ENCODE peak calls at places on chromosomes 13 and 19, in eight cellular contexts. H, G, R, Y, O, Q, F and X are unnamed samples.

GRCh38 chr13:111519041-111519440 is 198.6 kb downstream of the TEX29 start:
- DNase-seq in H (no peak), G (no peak), R (no peak), Y (no peak), O (no peak), Q (no peak), F (no peak), X (no peak)

GRCh38 chr19:43784251-43784980 is 3.6 kb upstream of the KCNN4 start:
- DNase-seq in H (no peak), G (peak), R (peak), Y (no peak), O (no peak), Q (peak), F (no peak), X (no peak)

GRCh38 chr19:29446331-29446730 is 79.5 kb upstream of the VSTM2B start:
- DNase-seq in H (no peak), G (no peak), R (no peak), Y (no peak), O (no peak), Q (no peak), F (no peak), X (no peak)

GRCh38 chr19:3509566-3509989 is 3.5 kb downstream of the FZR1 start:
- DNase-seq in H (no peak), G (no peak), R (peak), Y (no peak), O (no peak), Q (peak), F (no peak), X (no peak)

GRCh38 chr19:11662278-11662677 is 65.0 kb downstream of the ZNF627 start:
- DNase-seq in H (no peak), G (no peak), R (no peak), Y (peak), O (no peak), Q (no peak), F (no peak), X (no peak)

GRCh38 chr13:40082644-40083043 is 427.2 kb downstream of the COG6 start:
- DNase-seq in H (no peak), G (no peak), R (peak), Y (no peak), O (no peak), Q (peak), F (no peak), X (no peak)

GRCh38 chr13:30480292-30480947 is 14.7 kb upstream of the HMGB1 start:
- DNase-seq in H (no peak), G (peak), R (no peak), Y (no peak), O (no peak), Q (no peak), F (no peak), X (no peak)

GRCh38 chr13:51785592-51786424 is 18.2 kb downstream of the DHRS12 start:
- DNase-seq in H (peak), G (peak), R (no peak), Y (no peak), O (peak), Q (peak), F (peak), X (peak)

GRCh38 chr13:25980255-25980654 is 71.6 kb downstream of the SHISA2 start:
- DNase-seq in H (no peak), G (no peak), R (no peak), Y (no peak), O (peak), Q (peak), F (no peak), X (no peak)

GRCh38 chr19:32197896-32198882 is 147.2 kb upstream of the ZNF507 start:
- DNase-seq in H (no peak), G (no peak), R (no peak), Y (no peak), O (no peak), Q (no peak), F (no peak), X (no peak)

GRCh38 chr13:58630794-58631193 is 999.2 kb downstream of the PCDH17 start:
- DNase-seq in H (no peak), G (no peak), R (no peak), Y (no peak), O (no peak), Q (no peak), F (no peak), X (no peak)

GRCh38 chr19:32404939-32405430 is 585 bp upstream of the DPY19L3 start:
- DNase-seq in H (peak), G (peak), R (no peak), Y (peak), O (no peak), Q (peak), F (no peak), X (peak)

GRCh38 chr13:54511356-54511755 is 1482.7 kb downstream of the OLFM4 start:
- DNase-seq in H (no peak), G (no peak), R (no peak), Y (no peak), O (no peak), Q (no peak), F (no peak), X (no peak)

GRCh38 chr19:18611327-18612050 is 1.2 kb upstream of the TMEM59L start:
- DNase-seq in H (no peak), G (no peak), R (no peak), Y (no peak), O (no peak), Q (no peak), F (no peak), X (no peak)

GRCh38 chr13:53010374-53011105 is 18.1 kb upstream of the OLFM4 start:
- DNase-seq in H (no peak), G (peak), R (no peak), Y (no peak), O (no peak), Q (no peak), F (no peak), X (peak)

GRCh38 chr13:46035066-46035465 is 17.5 kb downstream of the ZC3H13 start:
- DNase-seq in H (no peak), G (no peak), R (no peak), Y (no peak), O (no peak), Q (no peak), F (no peak), X (no peak)

GRCh38 chr13:105441406-105441805 is 1094.1 kb downstream of the EFNB2 start:
- DNase-seq in H (no peak), G (no peak), R (peak), Y (no peak), O (no peak), Q (peak), F (no peak), X (no peak)

GRCh38 chr19:40253611-40254092 is 27.2 kb upstream of the CCNP start:
- DNase-seq in H (no peak), G (no peak), R (no peak), Y (no peak), O (no peak), Q (no peak), F (no peak), X (no peak)

GRCh38 chr13:97403893-97404683 is 29.9 kb upstream of the RAP2A start:
- DNase-seq in H (no peak), G (no peak), R (no peak), Y (no peak), O (no peak), Q (no peak), F (no peak), X (no peak)

GRCh38 chr19:30645946-30646577 is 273.9 kb downstream of the ZNF536 start:
- DNase-seq in H (no peak), G (no peak), R (no peak), Y (no peak), O (no peak), Q (no peak), F (no peak), X (no peak)

GRCh38 chr13:72390909-72391308 is 336.5 kb downstream of the MZT1 start:
- DNase-seq in H (no peak), G (no peak), R (peak), Y (no peak), O (no peak), Q (peak), F (no peak), X (no peak)

GRCh38 chr13:28339419-28339818 is 155.5 kb downstream of the FLT1 start:
- DNase-seq in H (no peak), G (no peak), R (peak), Y (no peak), O (no peak), Q (peak), F (no peak), X (no peak)

GRCh38 chr13:41587490-41587889 is 130.1 kb downstream of the RGCC start:
- DNase-seq in H (no peak), G (no peak), R (no peak), Y (no peak), O (peak), Q (no peak), F (no peak), X (no peak)

GRCh38 chr13:40528881-40529280 is 137.6 kb downstream of the FOXO1 start:
- DNase-seq in H (no peak), G (no peak), R (no peak), Y (no peak), O (no peak), Q (no peak), F (no peak), X (no peak)

GRCh38 chr19:2035590-2035991 is 15.5 kb downstream of the MKNK2 start:
- DNase-seq in H (no peak), G (no peak), R (no peak), Y (peak), O (no peak), Q (no peak), F (no peak), X (no peak)

GRCh38 chr19:10289836-10290438 is at the start of gene ICAM5:
- DNase-seq in H (no peak), G (no peak), R (no peak), Y (no peak), O (no peak), Q (no peak), F (no peak), X (no peak)

GRCh38 chr19:51552996-51553725 is 17.9 kb upstream of the ZNF175 start:
- DNase-seq in H (peak), G (peak), R (peak), Y (peak), O (peak), Q (peak), F (no peak), X (peak)

GRCh38 chr13:85367887-85368286 is 431.3 kb downstream of the SLITRK6 start:
- DNase-seq in H (no peak), G (no peak), R (peak), Y (no peak), O (no peak), Q (peak), F (no peak), X (no peak)

GRCh38 chr13:26616126-26616525 is 58.6 kb downstream of the WASF3 start:
- DNase-seq in H (no peak), G (no peak), R (peak), Y (no peak), O (no peak), Q (peak), F (peak), X (no peak)

GRCh38 chr13:80939581-80939980 is 598.7 kb upstream of the SPRY2 start:
- DNase-seq in H (no peak), G (no peak), R (no peak), Y (no peak), O (no peak), Q (no peak), F (no peak), X (no peak)

GRCh38 chr19:2906631-2907195 is 6.0 kb downstream of the ZNF57 start:
- DNase-seq in H (no peak), G (no peak), R (no peak), Y (no peak), O (no peak), Q (no peak), F (no peak), X (no peak)

GRCh38 chr13:72983085-72983768 is 75.6 kb upstream of the KLF5 start:
- DNase-seq in H (no peak), G (peak), R (peak), Y (peak), O (no peak), Q (peak), F (peak), X (peak)

GRCh38 chr13:98201178-98201577 is 24.1 kb upstream of the RNF113B start:
- DNase-seq in H (no peak), G (no peak), R (no peak), Y (no peak), O (no peak), Q (no peak), F (no peak), X (no peak)

GRCh38 chr19:45902651-45903625 is 525 bp upstream of the MYPOP start:
- DNase-seq in H (peak), G (peak), R (peak), Y (peak), O (peak), Q (peak), F (peak), X (peak)
- TF ChIP-seq CTCF in H (peak), G (no peak), R (no peak), Y (no peak), O (no peak), Q (no peak), F (no peak), X (no peak)

GRCh38 chr13:44874886-44875630 is 114.2 kb downstream of the NUFIP1 start:
- DNase-seq in H (no peak), G (no peak), R (peak), Y (no peak), O (no peak), Q (no peak), F (no peak), X (no peak)

GRCh38 chr13:44873486-44873885 is 115.8 kb downstream of the NUFIP1 start:
- DNase-seq in H (no peak), G (peak), R (no peak), Y (no peak), O (no peak), Q (no peak), F (no peak), X (no peak)

GRCh38 chr13:44874176-44874575 is 115.1 kb downstream of the NUFIP1 start:
- DNase-seq in H (no peak), G (no peak), R (no peak), Y (no peak), O (no peak), Q (no peak), F (no peak), X (no peak)

GRCh38 chr13:44879452-44880058 is 109.7 kb downstream of the NUFIP1 start:
- DNase-seq in H (no peak), G (no peak), R (peak), Y (no peak), O (no peak), Q (peak), F (no peak), X (no peak)

GRCh38 chr13:44876782-44877324 is 112.4 kb downstream of the NUFIP1 start:
- DNase-seq in H (no peak), G (no peak), R (no peak), Y (no peak), O (peak), Q (no peak), F (no peak), X (no peak)
- TF ChIP-seq CTCF in H (peak), G (no peak), R (peak), Y (no peak), O (peak), Q (peak), F (peak), X (no peak)

GRCh38 chr19:58228584-58229254 is at the start of gene ZNF544:
- DNase-seq in H (peak), G (peak), R (peak), Y (peak), O (peak), Q (peak), F (no peak), X (peak)
- TF ChIP-seq CTCF in H (peak), G (no peak), R (peak), Y (no peak), O (peak), Q (peak), F (peak), X (no peak)

DNA sequence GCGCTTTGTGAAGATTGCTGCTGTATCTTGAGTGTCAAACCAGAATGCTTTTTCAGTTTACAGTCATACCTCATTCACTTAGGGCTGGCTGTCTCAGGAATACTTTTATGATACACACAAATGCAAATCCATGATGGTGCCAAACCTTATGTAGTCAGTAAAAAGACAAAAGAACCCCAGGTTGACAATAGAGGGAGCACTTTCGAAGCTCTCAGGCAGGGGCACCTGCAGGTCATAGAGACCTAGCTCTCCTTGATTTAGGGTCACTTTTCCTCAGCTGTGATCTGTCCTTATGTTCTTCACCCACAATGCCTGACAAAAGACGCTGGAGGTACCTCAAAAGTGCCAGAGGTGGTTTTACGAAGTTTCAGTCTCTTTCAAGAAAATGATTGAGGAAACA is 172.2 kb downstream of the DNAJC15 start:
- DNase-seq in H (no peak), G (no peak), R (no peak), Y (no peak), O (no peak), Q (no peak), F (no peak), X (no peak)
- TF ChIP-seq CTCF in H (no peak), G (no peak), R (peak), Y (no peak), O (peak), Q (peak), F (no peak), X (no peak)

GRCh38 chr19:13055213-13056051 is 47.2 kb downstream of the LYL1 start:
- DNase-seq in H (peak), G (peak), R (peak), Y (peak), O (peak), Q (peak), F (peak), X (peak)
- TF ChIP-seq CTCF in H (no peak), G (no peak), R (no peak), Y (no peak), O (no peak), Q (no peak), F (no peak), X (no peak)

DNA sequence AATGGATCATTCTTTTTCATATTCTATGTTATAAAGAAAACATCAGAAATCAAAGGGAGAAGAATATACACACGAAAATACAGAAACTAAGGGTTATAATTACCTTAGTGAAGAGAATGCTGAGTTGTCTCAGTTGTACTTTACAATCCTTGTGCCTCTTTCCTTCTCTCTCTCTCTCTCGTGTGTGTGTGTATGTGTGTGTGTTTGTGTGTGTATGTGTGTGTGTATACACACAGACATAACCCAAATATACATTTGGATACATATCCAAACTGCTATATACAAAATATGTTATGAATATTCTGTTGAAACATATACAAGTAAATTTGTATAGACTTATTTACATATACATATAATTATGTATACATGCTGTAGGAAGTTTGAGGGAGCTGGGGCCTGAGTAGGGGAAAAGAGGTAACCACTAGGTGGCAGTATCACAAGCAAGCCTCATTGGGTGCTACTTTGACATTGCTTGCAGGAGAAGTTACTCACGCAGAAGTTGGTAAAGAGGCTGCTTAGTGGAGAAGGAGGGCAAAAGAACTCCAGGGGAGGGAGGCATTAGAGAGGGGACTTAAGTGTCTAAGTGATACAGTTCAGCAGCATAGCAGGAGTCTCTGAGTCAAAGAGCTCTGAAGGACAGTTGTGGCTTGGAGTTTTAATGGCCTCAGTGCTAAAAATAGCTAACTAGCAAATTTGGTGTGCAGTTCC is 465.1 kb upstream of the PCDH20 start:
- DNase-seq in H (no peak), G (peak), R (peak), Y (no peak), O (peak), Q (peak), F (no peak), X (no peak)
- TF ChIP-seq CTCF in H (peak), G (peak), R (peak), Y (peak), O (peak), Q (peak), F (no peak), X (no peak)

GRCh38 chr19:55099557-55100506 is 17.6 kb downstream of the PPP1R12C start:
- DNase-seq in H (no peak), G (no peak), R (no peak), Y (no peak), O (no peak), Q (no peak), F (no peak), X (no peak)

GRCh38 chr19:55097864-55098715 is 19.3 kb downstream of the PPP1R12C start:
- DNase-seq in H (no peak), G (no peak), R (no peak), Y (peak), O (no peak), Q (no peak), F (no peak), X (no peak)

GRCh38 chr19:55101261-55101660 is 16.2 kb downstream of the PPP1R12C start:
- DNase-seq in H (no peak), G (no peak), R (no peak), Y (no peak), O (no peak), Q (no peak), F (no peak), X (peak)

GRCh38 chr19:55096061-55096701 is 20.5 kb downstream of the EPS8L1 start:
- DNase-seq in H (no peak), G (no peak), R (no peak), Y (no peak), O (no peak), Q (no peak), F (no peak), X (peak)

GRCh38 chr19:55098716-55099556 is 18.5 kb downstream of the PPP1R12C start:
- DNase-seq in H (no peak), G (no peak), R (no peak), Y (no peak), O (no peak), Q (no peak), F (no peak), X (no peak)
- TF ChIP-seq CTCF in H (peak), G (no peak), R (peak), Y (peak), O (peak), Q (no peak), F (no peak), X (no peak)

GRCh38 chr19:15964231-15964630 is 15.4 kb downstream of the OR10H4 start:
- DNase-seq in H (no peak), G (no peak), R (no peak), Y (no peak), O (no peak), Q (no peak), F (no peak), X (no peak)
- TF ChIP-seq CTCF in H (no peak), G (no peak), R (no peak), Y (no peak), O (no peak), Q (no peak), F (no peak), X (no peak)